ENCODE peak calls at places on chromosome 14, in seven cellular contexts. Z is right atrium auricular region; O is keratinocyte; K is small intestine; A is cardiac muscle cell; S is body of pancreas; N is CD8-positive, alpha-beta T cell. L is an unnamed sample. For H3K27me3, the result is how much of the 10 kb centered on the place peaks cover.

GRCh38 chr14:71206766-71207371 is 299.6 kb downstream of the PCNX1 start:
- DNase-seq in N (no peak), K (peak), Z (peak), S (peak), O (no peak), A (no peak), L (no peak)

GRCh38 chr14:92759300-92759678 is 10.9 kb upstream of the LGMN start:
- DNase-seq in N (no peak), A (peak), O (no peak), K (peak), S (no peak), Z (no peak), L (peak)

GRCh38 chr14:37544407-37544806 is 50.6 kb downstream of the FOXA1 start:
- DNase-seq in N (no peak), K (no peak), S (no peak), A (no peak), Z (no peak), O (no peak), L (no peak)

GRCh38 chr14:106044949-106045596 is 518.7 kb downstream of the TMEM121 start:
- DNase-seq in S (peak), K (peak), O (no peak), Z (no peak), A (no peak), N (peak), L (peak)

GRCh38 chr14:74569826-74570591 is 42.0 kb downstream of the LTBP2 start:
- DNase-seq in Z (no peak), S (no peak), A (no peak), K (no peak), O (peak), N (no peak), L (peak)

GRCh38 chr14:78297843-78298242 is 127.7 kb downstream of the NRXN3 start:
- DNase-seq in O (no peak), Z (no peak), K (no peak), N (no peak), A (no peak), S (no peak), L (no peak)

GRCh38 chr14:81565441-81566290 is 32.0 kb upstream of the SEL1L start:
- DNase-seq in K (peak), N (no peak), O (no peak), S (peak), Z (no peak), A (peak), L (peak)

GRCh38 chr14:77738559-77739250 is 22.3 kb downstream of the SNW1 start:
- DNase-seq in S (peak), Z (no peak), N (no peak), A (no peak), O (no peak), K (no peak), L (no peak)

GRCh38 chr14:24117179-24117578 is 2.4 kb upstream of the NRL start:
- DNase-seq in K (no peak), A (no peak), Z (no peak), O (no peak), S (peak), N (no peak), L (no peak)

GRCh38 chr14:74980746-74981661 is 21.7 kb upstream of the EIF2B2 start:
- DNase-seq in N (no peak), O (no peak), K (no peak), S (no peak), A (peak), Z (no peak), L (peak)

GRCh38 chr14:62694075-62694474 is 351.2 kb downstream of the KCNH5 start:
- DNase-seq in Z (no peak), O (peak), A (no peak), S (no peak), K (peak), N (no peak), L (no peak)

GRCh38 chr14:101705733-101706508 is 55.6 kb upstream of the PPP2R5C start:
- DNase-seq in K (peak), A (peak), S (peak), O (no peak), N (peak), Z (no peak), L (no peak)

GRCh38 chr14:73785834-73786631 is 65.6 kb upstream of the PTGR2 start:
- DNase-seq in O (no peak), Z (peak), S (peak), N (peak), A (peak), K (peak), L (peak)

GRCh38 chr14:86787782-86788181 is 1205.2 kb downstream of the GALC start:
- DNase-seq in Z (no peak), K (no peak), S (no peak), O (no peak), N (no peak), A (peak), L (peak)

GRCh38 chr14:36086629-36087380 is 89.7 kb downstream of the PTCSC3 start:
- DNase-seq in A (no peak), K (no peak), Z (no peak), N (no peak), S (no peak), O (no peak), L (no peak)

GRCh38 chr14:104421892-104422291 is 157.7 kb upstream of the C14orf180 start:
- DNase-seq in O (no peak), A (no peak), Z (peak), K (no peak), N (no peak), S (no peak), L (no peak)

GRCh38 chr14:101823511-101824120 is 62.1 kb downstream of the PPP2R5C start:
- DNase-seq in O (no peak), S (peak), Z (no peak), N (peak), A (no peak), K (peak), L (no peak)

GRCh38 chr14:74105381-74105780 is 20.6 kb downstream of the LIN52 start:
- DNase-seq in K (no peak), N (no peak), O (no peak), S (no peak), A (no peak), Z (no peak), L (no peak)

GRCh38 chr14:90567191-90567590 is 170.4 kb downstream of the CALM1 start:
- DNase-seq in S (no peak), K (no peak), A (no peak), Z (no peak), O (no peak), N (no peak), L (no peak)

GRCh38 chr14:101962503-101962874 is 1.9 kb upstream of the DYNC1H1 start:
- DNase-seq in S (peak), A (no peak), K (peak), N (no peak), Z (no peak), O (peak), L (peak)

GRCh38 chr14:66228267-66228970 is 257.8 kb upstream of the CCDC196 start:
- DNase-seq in S (no peak), N (no peak), K (no peak), O (peak), Z (no peak), A (no peak), L (no peak)

GRCh38 chr14:29927596-29928341 is at the start of gene PRKD1:
- DNase-seq in S (peak), Z (peak), O (no peak), A (peak), K (peak), N (no peak), L (peak)

GRCh38 chr14:65927871-65928270 is 515.3 kb downstream of the FUT8 start:
- DNase-seq in S (peak), Z (no peak), A (no peak), N (peak), O (no peak), K (peak), L (no peak)

GRCh38 chr14:54606178-54606577 is 39.2 kb downstream of the SAMD4A start:
- DNase-seq in Z (peak), N (no peak), A (peak), K (no peak), O (no peak), S (no peak), L (no peak)

GRCh38 chr14:94716976-94717375 is 52.9 kb downstream of the GSC start:
- DNase-seq in S (no peak), K (no peak), A (no peak), Z (no peak), O (no peak), N (no peak), L (no peak)

GRCh38 chr14:100446572-100446971 is 123.4 kb downstream of the SLC25A47 start:
- DNase-seq in O (no peak), Z (peak), K (no peak), N (no peak), A (peak), S (no peak), L (no peak)

GRCh38 chr14:93830753-93831461 is 42.6 kb upstream of the PRIMA1 start:
- DNase-seq in K (no peak), O (no peak), A (no peak), N (no peak), S (no peak), Z (no peak), L (no peak)

GRCh38 chr14:52076334-52076733 is 7.5 kb upstream of the NID2 start:
- DNase-seq in A (no peak), O (no peak), S (no peak), Z (peak), N (no peak), K (no peak), L (no peak)

GRCh38 chr14:53368714-53369191 is 215.6 kb upstream of the DDHD1 start:
- DNase-seq in Z (no peak), A (no peak), S (no peak), N (no peak), K (no peak), O (no peak), L (no peak)

GRCh38 chr14:67253076-67253635 is 11.9 kb downstream of the PALS1 start:
- DNase-seq in K (peak), A (no peak), Z (no peak), O (no peak), N (no peak), S (no peak), L (no peak)

GRCh38 chr14:102848830-102849521 is 71.7 kb downstream of the TRAF3 start:
- DNase-seq in S (peak), O (no peak), Z (no peak), A (no peak), K (peak), N (no peak), L (no peak)

GRCh38 chr14:72723741-72724530 is 170.0 kb downstream of the DPF3 start:
- DNase-seq in Z (no peak), K (no peak), A (no peak), N (no peak), O (no peak), S (peak), L (no peak)

DNA sequence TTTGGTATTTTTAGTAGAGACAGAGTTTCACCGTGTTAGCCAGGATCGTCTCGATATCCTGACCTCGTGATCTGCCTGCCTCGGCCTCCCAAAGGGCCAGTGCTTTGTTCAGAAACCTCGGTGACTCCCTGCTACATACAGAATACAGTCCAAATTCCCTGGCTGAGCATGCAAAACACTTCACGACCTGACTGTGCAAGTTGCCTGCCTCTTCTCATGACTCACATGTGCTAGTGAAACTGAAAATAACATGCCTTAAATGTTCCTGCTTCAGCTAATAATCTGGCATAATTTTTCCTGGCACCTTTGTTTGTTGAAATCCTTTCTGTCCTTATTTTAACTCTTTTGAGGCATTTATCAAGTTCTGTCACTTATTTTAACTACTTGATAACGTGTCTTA is 8.2 kb downstream of the DMAC2L start:
- DNase-seq in K (peak), A (no peak), N (no peak), Z (no peak), S (no peak), O (no peak), L (no peak)
- H3K27me3 ChIP-seq in K (under half), A (under half), N (under half), Z (under half), S (under half), O (under half), L (under half)

GRCh38 chr14:69651653-69652052 is 40.3 kb downstream of the SUSD6 start:
- DNase-seq in Z (no peak), S (no peak), A (no peak), K (peak), N (no peak), O (no peak), L (no peak)

GRCh38 chr14:69648480-69649414 is 37.4 kb downstream of the SUSD6 start:
- DNase-seq in Z (no peak), K (peak), O (no peak), A (peak), S (no peak), N (no peak), L (peak)

GRCh38 chr14:69654109-69654508 is 42.7 kb downstream of the SUSD6 start:
- DNase-seq in S (no peak), N (no peak), Z (no peak), A (no peak), K (peak), O (no peak), L (no peak)

GRCh38 chr14:69652942-69653680 is 41.7 kb downstream of the SUSD6 start:
- DNase-seq in O (no peak), N (no peak), K (peak), A (no peak), Z (no peak), S (no peak), L (no peak)

DNA sequence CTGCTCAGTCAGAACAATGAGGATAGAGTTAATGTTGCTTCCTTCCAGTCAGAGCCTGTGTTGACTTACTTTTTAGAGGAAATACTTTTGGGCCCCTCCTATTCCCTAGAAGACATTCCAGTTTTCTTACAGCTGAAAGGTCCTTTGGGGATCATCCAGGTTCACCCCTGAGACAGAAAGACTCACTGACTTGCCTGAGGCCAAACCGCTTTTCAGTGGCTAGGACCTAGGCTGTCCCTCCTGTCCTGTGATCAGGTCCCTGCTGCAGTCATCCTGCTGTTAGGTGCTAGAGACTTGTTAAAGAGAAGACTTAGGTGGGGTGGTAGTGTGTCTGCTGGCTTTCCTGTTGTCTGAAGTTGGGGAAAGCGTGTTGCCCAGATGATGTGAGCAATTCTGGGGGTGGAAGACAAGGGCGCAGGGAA is 39.6 kb downstream of the SUSD6 start:
- DNase-seq in K (peak), Z (no peak), O (no peak), S (no peak), A (no peak), N (no peak), L (no peak)
- H3K27ac ChIP-seq in K (peak), Z (peak), O (peak), S (peak), A (peak), N (no peak), L (no peak)

GRCh38 chr14:96001866-96002510 is 37.2 kb upstream of the C14orf132 start:
- DNase-seq in A (no peak), K (no peak), Z (no peak), S (no peak), O (no peak), N (no peak), L (peak)
- H3K27me3 ChIP-seq in A (under half), K (under half), Z (under half), S (under half), O (under half), N (under half), L (under half)

DNA sequence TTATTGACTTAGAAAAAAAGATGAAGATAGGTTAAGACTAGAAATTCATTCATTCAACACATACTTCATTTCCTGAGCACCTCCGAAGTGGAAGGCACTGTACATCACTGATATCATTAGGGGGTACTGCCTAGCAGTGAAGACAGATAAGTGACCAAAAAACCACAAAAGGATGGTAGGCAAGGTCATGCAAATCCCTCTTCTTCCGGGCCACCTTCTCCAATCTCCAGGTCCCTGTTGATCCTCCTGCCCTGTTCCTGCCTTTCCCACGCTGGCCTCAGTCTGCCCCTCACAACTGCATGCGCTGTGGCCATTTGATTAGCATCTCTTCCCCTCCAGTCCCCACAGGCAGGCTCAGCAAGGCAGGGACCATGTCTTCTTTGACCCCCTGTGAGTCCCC is 60.8 kb downstream of the SETD3 start:
- DNase-seq in N (no peak), O (no peak), A (no peak), K (no peak), Z (no peak), S (no peak), L (no peak)
- H3K27ac ChIP-seq in N (no peak), O (no peak), A (no peak), K (no peak), Z (no peak), S (no peak), L (no peak)

GRCh38 chr14:99099051-99099787 is 172.8 kb downstream of the BCL11B start:
- DNase-seq in N (no peak), S (no peak), O (no peak), K (no peak), A (no peak), Z (no peak), L (no peak)

GRCh38 chr14:99094901-99095300 is 177.1 kb downstream of the BCL11B start:
- DNase-seq in O (no peak), K (no peak), A (no peak), Z (no peak), S (no peak), N (no peak), L (no peak)

GRCh38 chr14:99095369-99095768 is 176.6 kb downstream of the BCL11B start:
- DNase-seq in N (no peak), Z (no peak), K (no peak), A (no peak), S (no peak), O (no peak), L (no peak)

GRCh38 chr14:99098199-99098598 is 173.8 kb downstream of the BCL11B start:
- DNase-seq in K (no peak), O (no peak), N (no peak), S (no peak), Z (no peak), A (no peak), L (no peak)

GRCh38 chr14:99093532-99094517 is 178.2 kb downstream of the BCL11B start:
- DNase-seq in O (no peak), N (no peak), K (no peak), Z (no peak), A (no peak), S (no peak), L (peak)
- H3K27me3 ChIP-seq in O (under half), N (under half), K (under half), Z (under half), A (under half), S (under half), L (under half)

L was measured in SJCRH30.